ENCODE peak calls at places on chromosome 20, in seven cellular contexts. O is cardiac muscle cell; S is stimulated activated CD4-positive, alpha-beta T cell treated with anti-CD3 and anti-CD28 coated beads, Interleukin-2, amount 100 ng/mL, for 48 hours; Y is Ammon's horn; D is RWPE2; U is neural progenitor cell; Z is mesothelial cell of epicardium. G is an unnamed sample.

GRCh38 chr20:63060057-63060991 is 53.6 kb upstream of the BHLHE23 start:
- DNase-seq in O (peak), S (no peak), Y (peak), D (peak), U (no peak), Z (no peak), G (no peak)

GRCh38 chr20:44207066-44207723 is 3.4 kb downstream of the OSER1 start:
- DNase-seq in O (no peak), S (no peak), Y (no peak), D (no peak), U (no peak), Z (no peak), G (no peak)

GRCh38 chr20:42483694-42484303 is 705.9 kb downstream of the PTPRT start:
- DNase-seq in O (peak), S (peak), Y (peak), D (no peak), U (peak), Z (no peak), G (no peak)

GRCh38 chr20:62362991-62363919 is 3.9 kb downstream of the LAMA5 start:
- DNase-seq in O (no peak), S (no peak), Y (no peak), D (peak), U (peak), Z (no peak), G (no peak)

GRCh38 chr20:56974499-56975250 is 291.8 kb downstream of the BMP7 start:
- DNase-seq in O (peak), S (peak), Y (peak), D (peak), U (peak), Z (no peak), G (no peak)

GRCh38 chr20:4119854-4120209 is 104.5 kb upstream of the RNF24 start:
- DNase-seq in O (peak), S (no peak), Y (no peak), D (no peak), U (no peak), Z (no peak), G (no peak)

GRCh38 chr20:10178091-10178490 is 40.5 kb upstream of the SNAP25 start:
- DNase-seq in O (no peak), S (no peak), Y (no peak), D (no peak), U (no peak), Z (no peak), G (no peak)

GRCh38 chr20:48791014-48791413 is 36.8 kb downstream of the PREX1 start:
- DNase-seq in O (peak), S (no peak), Y (no peak), D (no peak), U (no peak), Z (no peak), G (no peak)

GRCh38 chr20:24778585-24779031 is 170.5 kb upstream of the CST7 start:
- DNase-seq in O (no peak), S (no peak), Y (no peak), D (peak), U (no peak), Z (no peak), G (no peak)